ENCODE peak calls at places on chromosome 15, in four cellular contexts. One of them, this sample, is unnamed.
A peak's percentile ranks its signal among the peaks of the same experiment; 100 is the strongest.

GRCh38 chr15:32979710-32980109 is 214.8 kb downstream of the FMN1 start:
- DNase-seq in suprapubic skin: no peak
- DNase-seq in fibroblast of lung: peak; percentile 95
- DNase-seq in esophagus squamous epithelium: no peak
- DNase-seq in this sample: peak; percentile 87

GRCh38 chr15:63449711-63450110 is 54.7 kb upstream of the USP3 start:
- DNase-seq in esophagus squamous epithelium: no peak
- DNase-seq in suprapubic skin: no peak
- DNase-seq in fibroblast of lung: no peak
- DNase-seq in this sample: no peak

GRCh38 chr15:40440300-40441011 is at the start of gene BAHD1:
- DNase-seq in suprapubic skin: peak; percentile 97
- DNase-seq in fibroblast of lung: peak; percentile 93
- DNase-seq in esophagus squamous epithelium: peak; percentile 75
- DNase-seq in this sample: peak; percentile 96

GRCh38 chr15:70528816-70529215 is 234.5 kb downstream of the UACA start:
- DNase-seq in esophagus squamous epithelium: no peak
- DNase-seq in fibroblast of lung: no peak
- DNase-seq in suprapubic skin: no peak
- DNase-seq in this sample: no peak

GRCh38 chr15:64645995-64646394 is 129.4 kb downstream of the RBPMS2 start:
- DNase-seq in esophagus squamous epithelium: no peak
- DNase-seq in suprapubic skin: no peak
- DNase-seq in fibroblast of lung: no peak
- DNase-seq in this sample: no peak

GRCh38 chr15:63088532-63089245 is 33.0 kb upstream of the LACTB start:
- DNase-seq in esophagus squamous epithelium: no peak
- DNase-seq in suprapubic skin: no peak
- DNase-seq in fibroblast of lung: no peak
- DNase-seq in this sample: no peak

GRCh38 chr15:35437157-35437556 is 108.8 kb downstream of the DPH6 start:
- DNase-seq in suprapubic skin: no peak
- DNase-seq in esophagus squamous epithelium: no peak
- DNase-seq in fibroblast of lung: peak; percentile 32
- DNase-seq in this sample: peak; percentile 40

GRCh38 chr15:59160880-59161593 is 45.6 kb upstream of the LDHAL6B start:
- DNase-seq in esophagus squamous epithelium: no peak
- DNase-seq in fibroblast of lung: peak; percentile 44
- DNase-seq in suprapubic skin: no peak
- DNase-seq in this sample: no peak

GRCh38 chr15:62895905-62896316 is 146.6 kb upstream of the TPM1 start:
- DNase-seq in fibroblast of lung: peak; percentile 67
- DNase-seq in suprapubic skin: no peak
- DNase-seq in esophagus squamous epithelium: no peak
- DNase-seq in this sample: peak; percentile 64

GRCh38 chr15:63093486-63094205 is 28.0 kb upstream of the LACTB start:
- DNase-seq in suprapubic skin: peak; percentile 79
- DNase-seq in fibroblast of lung: peak; percentile 79
- DNase-seq in esophagus squamous epithelium: no peak
- DNase-seq in this sample: peak; percentile 82

GRCh38 chr15:71440479-71441071 is 325.3 kb downstream of the THSD4 start:
- DNase-seq in suprapubic skin: no peak
- DNase-seq in esophagus squamous epithelium: no peak
- DNase-seq in fibroblast of lung: peak; percentile 89
- DNase-seq in this sample: peak; percentile 85

GRCh38 chr15:45637552-45638033 is 2.8 kb downstream of the SQOR start:
- DNase-seq in esophagus squamous epithelium: no peak
- DNase-seq in suprapubic skin: no peak
- DNase-seq in fibroblast of lung: peak; percentile 98
- DNase-seq in this sample: peak; percentile 95

GRCh38 chr15:84099181-84099580 is 136.4 kb upstream of the GOLGA6L4 start:
- DNase-seq in suprapubic skin: no peak
- DNase-seq in esophagus squamous epithelium: no peak
- DNase-seq in fibroblast of lung: no peak
- DNase-seq in this sample: peak; percentile 47

GRCh38 chr15:91261345-91261744 is 161.3 kb downstream of the SV2B start:
- DNase-seq in fibroblast of lung: no peak
- DNase-seq in esophagus squamous epithelium: no peak
- DNase-seq in suprapubic skin: no peak
- DNase-seq in this sample: no peak

GRCh38 chr15:91264651-91265351 is 164.7 kb downstream of the SV2B start:
- DNase-seq in suprapubic skin: no peak
- DNase-seq in fibroblast of lung: no peak
- DNase-seq in esophagus squamous epithelium: no peak
- DNase-seq in this sample: no peak

GRCh38 chr15:91265431-91265940 is 165.4 kb downstream of the SV2B start:
- DNase-seq in esophagus squamous epithelium: no peak
- DNase-seq in fibroblast of lung: no peak
- DNase-seq in suprapubic skin: no peak
- DNase-seq in this sample: no peak

GRCh38 chr15:91268510-91268909 is 168.5 kb downstream of the SV2B start:
- DNase-seq in suprapubic skin: no peak
- DNase-seq in fibroblast of lung: no peak
- DNase-seq in esophagus squamous epithelium: no peak
- DNase-seq in this sample: no peak

GRCh38 chr15:91263632-91264477 is 163.8 kb downstream of the SV2B start:
- DNase-seq in suprapubic skin: peak; percentile 76
- DNase-seq in esophagus squamous epithelium: no peak
- DNase-seq in fibroblast of lung: no peak
- DNase-seq in this sample: no peak
- H3K4me3 ChIP-seq in suprapubic skin: peak overlapping the region; percentile 28
- H3K4me3 ChIP-seq in esophagus squamous epithelium: peak overlapping the region; percentile 7
- H3K4me3 ChIP-seq in fibroblast of lung: no peak overlapping the region
- H3K4me3 ChIP-seq in this sample: no peak overlapping the region

GRCh38 chr15:57752840-57753239 is 46.3 kb downstream of the POLR2M start:
- DNase-seq in fibroblast of lung: no peak
- DNase-seq in suprapubic skin: no peak
- DNase-seq in esophagus squamous epithelium: no peak
- DNase-seq in this sample: no peak

GRCh38 chr15:57747206-57747605 is 40.7 kb downstream of the POLR2M start:
- DNase-seq in esophagus squamous epithelium: no peak
- DNase-seq in suprapubic skin: no peak
- DNase-seq in fibroblast of lung: no peak
- DNase-seq in this sample: no peak

GRCh38 chr15:57746752-57747151 is 40.2 kb downstream of the POLR2M start:
- DNase-seq in fibroblast of lung: no peak
- DNase-seq in esophagus squamous epithelium: no peak
- DNase-seq in suprapubic skin: no peak
- DNase-seq in this sample: no peak

GRCh38 chr15:57751177-57751800 is 44.8 kb downstream of the POLR2M start:
- DNase-seq in fibroblast of lung: peak; percentile 62
- DNase-seq in suprapubic skin: no peak
- DNase-seq in esophagus squamous epithelium: no peak
- DNase-seq in this sample: peak; percentile 75

DNA sequence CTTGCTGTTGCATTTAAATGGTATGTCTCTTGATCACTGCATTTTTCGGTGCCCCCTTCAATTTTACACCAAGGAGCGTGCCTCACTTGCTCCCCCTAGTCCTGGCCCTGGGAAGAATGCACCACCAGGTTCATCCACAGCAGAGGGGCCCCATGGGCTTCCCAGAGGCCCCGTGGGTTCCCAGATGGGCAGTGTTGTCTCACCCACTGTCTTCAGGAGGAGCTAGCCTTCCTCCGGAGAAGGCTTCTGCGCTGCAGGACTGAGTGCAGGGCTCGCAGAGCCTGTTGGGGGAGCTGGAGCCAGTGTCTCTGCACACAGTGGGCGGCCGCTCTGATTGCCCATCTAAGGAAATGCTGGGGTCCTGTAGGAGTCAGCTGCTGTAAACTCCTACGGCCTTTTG is 45.9 kb downstream of the POLR2M start:
- DNase-seq in suprapubic skin: no peak
- DNase-seq in esophagus squamous epithelium: no peak
- DNase-seq in fibroblast of lung: peak; percentile 8
- DNase-seq in this sample: no peak
- TF ChIP-seq CTCF in suprapubic skin: no peak
- TF ChIP-seq CTCF in esophagus squamous epithelium: no peak
- TF ChIP-seq CTCF in fibroblast of lung: no peak
- TF ChIP-seq CTCF in this sample: peak; percentile 27

GRCh38 chr15:30927148-30927761 is 23.5 kb downstream of the FAN1 start:
- DNase-seq in esophagus squamous epithelium: no peak
- DNase-seq in suprapubic skin: no peak
- DNase-seq in fibroblast of lung: no peak
- DNase-seq in this sample: no peak

GRCh38 chr15:30926161-30926560 is 22.4 kb downstream of the FAN1 start:
- DNase-seq in suprapubic skin: no peak
- DNase-seq in esophagus squamous epithelium: no peak
- DNase-seq in fibroblast of lung: no peak
- DNase-seq in this sample: no peak

GRCh38 chr15:30924353-30924752 is 20.6 kb downstream of the FAN1 start:
- DNase-seq in suprapubic skin: no peak
- DNase-seq in fibroblast of lung: peak; percentile 13
- DNase-seq in esophagus squamous epithelium: no peak
- DNase-seq in this sample: peak; percentile 33

GRCh38 chr15:30923429-30923828 is 19.7 kb downstream of the FAN1 start:
- DNase-seq in fibroblast of lung: no peak
- DNase-seq in esophagus squamous epithelium: no peak
- DNase-seq in suprapubic skin: no peak
- DNase-seq in this sample: no peak

GRCh38 chr15:30925686-30926085 is 22.0 kb downstream of the FAN1 start:
- DNase-seq in fibroblast of lung: no peak
- DNase-seq in suprapubic skin: no peak
- DNase-seq in esophagus squamous epithelium: no peak
- DNase-seq in this sample: no peak
- H3K4me3 ChIP-seq in fibroblast of lung: no peak overlapping the region
- H3K4me3 ChIP-seq in suprapubic skin: no peak overlapping the region
- H3K4me3 ChIP-seq in esophagus squamous epithelium: no peak overlapping the region
- H3K4me3 ChIP-seq in this sample: no peak overlapping the region

GRCh38 chr15:75200765-75201608 is 695 bp upstream of the C15orf39 start:
- DNase-seq in fibroblast of lung: peak; percentile 23
- DNase-seq in esophagus squamous epithelium: no peak
- DNase-seq in suprapubic skin: no peak
- DNase-seq in this sample: no peak

GRCh38 chr15:75201609-75202250 is at the start of gene C15orf39:
- DNase-seq in fibroblast of lung: peak; percentile 69
- DNase-seq in suprapubic skin: peak; percentile 81
- DNase-seq in esophagus squamous epithelium: no peak
- DNase-seq in this sample: peak; percentile 68

GRCh38 chr15:75203908-75204263 is 2.2 kb downstream of the C15orf39 start:
- DNase-seq in fibroblast of lung: no peak
- DNase-seq in suprapubic skin: no peak
- DNase-seq in esophagus squamous epithelium: no peak
- DNase-seq in this sample: no peak

GRCh38 chr15:75203017-75203907 is 1.6 kb downstream of the C15orf39 start:
- DNase-seq in esophagus squamous epithelium: no peak
- DNase-seq in suprapubic skin: no peak
- DNase-seq in fibroblast of lung: peak; percentile 33
- DNase-seq in this sample: peak; percentile 37

GRCh38 chr15:75202251-75203016 is 752 bp downstream of the C15orf39 start:
- DNase-seq in suprapubic skin: peak; percentile 89
- DNase-seq in fibroblast of lung: peak; percentile 83
- DNase-seq in esophagus squamous epithelium: peak; percentile 38
- DNase-seq in this sample: peak; percentile 75
- TF ChIP-seq CTCF in suprapubic skin: no peak
- TF ChIP-seq CTCF in fibroblast of lung: no peak
- TF ChIP-seq CTCF in esophagus squamous epithelium: peak; percentile 1
- TF ChIP-seq CTCF in this sample: no peak

GRCh38 chr15:88469321-88469720 is 1.8 kb downstream of the MRPS11 start:
- DNase-seq in esophagus squamous epithelium: no peak
- DNase-seq in fibroblast of lung: no peak
- DNase-seq in suprapubic skin: no peak
- DNase-seq in this sample: no peak

GRCh38 chr15:88467935-88468528 is 524 bp downstream of the MRPS11 start:
- DNase-seq in suprapubic skin: no peak
- DNase-seq in esophagus squamous epithelium: no peak
- DNase-seq in fibroblast of lung: peak; percentile 29
- DNase-seq in this sample: peak; percentile 35

GRCh38 chr15:88463870-88464532 is 3.2 kb downstream of the MRPL46 start:
- DNase-seq in suprapubic skin: no peak
- DNase-seq in esophagus squamous epithelium: no peak
- DNase-seq in fibroblast of lung: no peak
- DNase-seq in this sample: no peak

GRCh38 chr15:88467073-88467934 is at the start of the genes MRPL46 and MRPS11:
- DNase-seq in suprapubic skin: peak; percentile 89
- DNase-seq in fibroblast of lung: peak; percentile 91
- DNase-seq in esophagus squamous epithelium: peak; percentile 32
- DNase-seq in this sample: peak; percentile 92

DNA sequence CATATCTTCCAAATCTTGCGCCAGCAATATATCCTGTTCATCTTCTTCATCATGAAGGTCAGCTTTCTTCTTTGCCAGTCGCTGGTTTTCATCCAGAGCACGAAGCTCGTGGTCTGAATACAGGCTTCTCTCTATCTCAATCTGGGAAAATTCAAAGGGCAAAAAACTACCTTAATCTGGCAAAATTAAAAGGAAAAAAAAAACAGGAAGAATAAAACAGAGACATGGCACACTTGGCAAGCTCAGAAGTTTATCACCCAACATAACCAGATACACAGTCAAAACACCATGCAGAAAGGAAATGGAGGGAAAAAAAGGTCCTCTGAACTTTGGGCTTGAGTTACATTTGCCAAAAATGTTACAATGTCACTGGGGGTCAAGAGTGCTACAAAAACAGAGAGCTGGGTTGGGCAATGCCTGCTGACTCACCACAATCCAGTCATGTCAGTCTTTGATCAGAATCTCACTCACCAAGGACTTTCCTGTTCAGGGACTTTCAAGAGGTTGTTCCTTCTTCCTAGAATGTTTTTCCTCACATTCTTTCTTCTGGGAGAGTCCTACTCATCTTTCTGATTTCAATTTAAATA is 1.5 kb downstream of the MRPL46 start:
- DNase-seq in esophagus squamous epithelium: no peak
- DNase-seq in fibroblast of lung: peak; percentile 69
- DNase-seq in suprapubic skin: no peak
- DNase-seq in this sample: peak; percentile 53
- H3K4me3 ChIP-seq in esophagus squamous epithelium: peak overlapping the region; percentile 90
- H3K4me3 ChIP-seq in fibroblast of lung: peak overlapping the region; percentile 82
- H3K4me3 ChIP-seq in suprapubic skin: peak overlapping the region; percentile 95
- H3K4me3 ChIP-seq in this sample: no peak overlapping the region

DNA sequence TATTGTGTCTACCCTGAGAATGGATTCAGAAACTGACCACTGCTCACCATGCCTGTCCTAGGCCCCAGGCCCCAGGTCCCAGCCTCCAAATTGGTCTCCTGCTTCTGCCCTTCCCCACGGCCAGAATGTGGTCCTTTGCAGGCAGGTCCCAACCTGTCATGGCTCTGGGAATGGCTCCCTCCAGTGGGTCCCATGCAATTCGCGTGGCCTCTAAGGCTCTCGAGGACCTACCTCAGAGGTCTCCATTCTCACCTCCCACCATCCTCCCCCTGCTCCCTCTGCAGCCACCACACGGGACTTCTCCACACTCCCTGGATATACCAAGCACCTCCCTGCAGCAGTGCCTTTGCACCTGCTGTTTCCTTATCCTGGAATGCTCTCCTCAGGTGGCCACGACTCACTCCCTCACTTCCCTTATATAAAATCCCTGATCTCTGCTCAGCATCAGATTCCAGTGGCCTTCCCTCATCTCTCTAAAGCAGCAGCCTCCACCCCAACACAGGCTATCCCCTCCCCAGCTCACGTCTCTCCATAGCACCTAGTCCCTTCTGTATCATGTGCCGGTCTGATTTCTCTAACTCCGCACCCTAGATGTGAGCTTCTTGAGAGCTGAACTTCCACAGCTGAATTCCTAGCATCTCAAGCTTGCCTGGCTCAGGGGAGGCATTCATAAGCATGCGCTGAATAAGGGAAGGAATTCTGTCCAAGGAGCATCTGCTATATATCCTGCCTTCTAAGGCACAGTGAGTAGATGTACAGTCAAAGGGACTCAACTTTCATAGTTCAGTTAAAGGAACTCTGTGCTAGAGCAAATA is 56.9 kb downstream of the ARRDC4 start:
- DNase-seq in suprapubic skin: no peak
- DNase-seq in fibroblast of lung: no peak
- DNase-seq in esophagus squamous epithelium: no peak
- DNase-seq in this sample: no peak
- TF ChIP-seq CTCF in suprapubic skin: no peak
- TF ChIP-seq CTCF in fibroblast of lung: no peak
- TF ChIP-seq CTCF in esophagus squamous epithelium: no peak
- TF ChIP-seq CTCF in this sample: no peak